ENCODE peak calls at places on chromosomes 6 and 20, in six cellular contexts. W is iPS-NIHi11; G is activated CD4-positive, alpha-beta T cell treated with anti-CD3 and anti-CD28 coated beads for 48 hours; J is Caki2; R is activated CD8-positive, alpha-beta memory T cell treated with anti-CD3 and anti-CD28 coated beads for 4 hours; L is naive thymus-derived CD4-positive, alpha-beta T cell. K is an unnamed sample.

GRCh38 chr6:5481024-5481423 is 219.7 kb downstream of the FARS2 start:
- DNase-seq in W (no peak), G (no peak), J (no peak), R (no peak), L (no peak), K (no peak)

GRCh38 chr20:38346741-38347140 is 459 bp downstream of the LBP start:
- DNase-seq in W (no peak), G (no peak), J (no peak), R (no peak), L (no peak), K (no peak)

GRCh38 chr20:14441201-14441600 is 103.8 kb upstream of the FLRT3 start:
- DNase-seq in W (no peak), G (no peak), J (no peak), R (no peak), L (no peak), K (no peak)

GRCh38 chr20:32052090-32052791 is at the start of gene HCK:
- DNase-seq in W (peak), G (peak), J (no peak), R (no peak), L (no peak), K (no peak)

GRCh38 chr20:48962976-48963730 is 41.6 kb downstream of the ARFGEF2 start:
- DNase-seq in W (no peak), G (no peak), J (no peak), R (no peak), L (no peak), K (no peak)

GRCh38 chr20:11777861-11778570 is 139.7 kb upstream of the BTBD3 start:
- DNase-seq in W (no peak), G (no peak), J (no peak), R (no peak), L (no peak), K (no peak)

GRCh38 chr20:62907377-62908317 is 18.7 kb downstream of the DIDO1 start:
- DNase-seq in W (peak), G (peak), J (no peak), R (no peak), L (peak), K (peak)

GRCh38 chr6:106431972-106432371 is 71.5 kb downstream of the CRYBG1 start:
- DNase-seq in W (no peak), G (no peak), J (no peak), R (no peak), L (no peak), K (no peak)

GRCh38 chr20:1687053-1687452 is 29.5 kb upstream of the SIRPG start:
- DNase-seq in W (no peak), G (no peak), J (no peak), R (no peak), L (no peak), K (no peak)

GRCh38 chr6:7742214-7742613 is 16.3 kb downstream of the BMP6 start:
- DNase-seq in W (no peak), G (no peak), J (no peak), R (no peak), L (no peak), K (no peak)

GRCh38 chr6:57004292-57004691 is 42.2 kb upstream of the KIAA1586 start:
- DNase-seq in W (no peak), G (no peak), J (no peak), R (no peak), L (no peak), K (no peak)

GRCh38 chr6:56954389-56955170 is at the start of gene BEND6:
- DNase-seq in W (peak), G (peak), J (peak), R (no peak), L (peak), K (peak)

GRCh38 chr20:50695144-50695872 is 4.0 kb upstream of the RIPOR3 start:
- DNase-seq in W (no peak), G (no peak), J (no peak), R (no peak), L (no peak), K (no peak)

GRCh38 chr6:112478036-112478435 is 130.9 kb downstream of the RFPL4B start:
- DNase-seq in W (no peak), G (no peak), J (no peak), R (no peak), L (no peak), K (no peak)

GRCh38 chr6:45900808-45901752 is 114.6 kb downstream of the CLIC5 start:
- DNase-seq in W (peak), G (no peak), J (no peak), R (no peak), L (no peak), K (no peak)

GRCh38 chr6:108501559-108501958 is 59.2 kb upstream of the FOXO3 start:
- DNase-seq in W (peak), G (no peak), J (peak), R (no peak), L (no peak), K (no peak)

GRCh38 chr6:135088232-135088760 is 33.7 kb upstream of the HBS1L start:
- DNase-seq in W (no peak), G (no peak), J (no peak), R (no peak), L (no peak), K (no peak)

GRCh38 chr6:95574811-95575210 is 2.5 kb upstream of the MANEA start:
- DNase-seq in W (no peak), G (no peak), J (no peak), R (no peak), L (no peak), K (no peak)

K was measured in activated naive CD8-positive, alpha-beta T cell treated with anti-CD3 and anti-CD28 coated beads, Interleukin-2, amount 50 U/mL, for 24 hours.